ENCODE peak calls at places on chromosome 21, in nine cellular contexts. One of them, this sample, is unnamed. For H3K4me1 and H3K9me3, the result is how much of the 10 kb centered on the place peaks cover.

GRCh38 chr21:44510508-44511218 is 29.3 kb downstream of the KRTAP10-1 start:
- DNase-seq in heart left ventricle: peak
- DNase-seq in upper lobe of right lung: peak
- DNase-seq in left ventricle myocardium inferior: peak
- DNase-seq in colonic mucosa: peak
- DNase-seq in endothelial cell of umbilical vein: peak
- DNase-seq in mucosa of descending colon: peak
- DNase-seq in sigmoid colon: no peak
- DNase-seq in aorta: peak
- DNase-seq in this sample: peak

GRCh38 chr21:29372063-29372802 is 73.5 kb downstream of the BACH1 start:
- DNase-seq in left ventricle myocardium inferior: no peak
- DNase-seq in colonic mucosa: peak
- DNase-seq in upper lobe of right lung: no peak
- DNase-seq in mucosa of descending colon: no peak
- DNase-seq in heart left ventricle: no peak
- DNase-seq in sigmoid colon: peak
- DNase-seq in endothelial cell of umbilical vein: peak
- DNase-seq in aorta: no peak
- DNase-seq in this sample: no peak

GRCh38 chr21:42769183-42769819 is 110.0 kb downstream of the WDR4 start:
- DNase-seq in colonic mucosa: no peak
- DNase-seq in endothelial cell of umbilical vein: no peak
- DNase-seq in aorta: no peak
- DNase-seq in mucosa of descending colon: no peak
- DNase-seq in left ventricle myocardium inferior: no peak
- DNase-seq in heart left ventricle: no peak
- DNase-seq in sigmoid colon: no peak
- DNase-seq in upper lobe of right lung: no peak
- DNase-seq in this sample: no peak

GRCh38 chr21:38314534-38314933 is 57.7 kb downstream of the KCNJ15 start:
- DNase-seq in aorta: no peak
- DNase-seq in sigmoid colon: no peak
- DNase-seq in left ventricle myocardium inferior: no peak
- DNase-seq in colonic mucosa: no peak
- DNase-seq in mucosa of descending colon: no peak
- DNase-seq in upper lobe of right lung: no peak
- DNase-seq in endothelial cell of umbilical vein: no peak
- DNase-seq in heart left ventricle: no peak
- DNase-seq in this sample: no peak

GRCh38 chr21:26267389-26267788 is 96.8 kb upstream of the APP start:
- DNase-seq in sigmoid colon: no peak
- DNase-seq in colonic mucosa: no peak
- DNase-seq in endothelial cell of umbilical vein: no peak
- DNase-seq in left ventricle myocardium inferior: no peak
- DNase-seq in heart left ventricle: no peak
- DNase-seq in upper lobe of right lung: no peak
- DNase-seq in mucosa of descending colon: no peak
- DNase-seq in aorta: no peak
- DNase-seq in this sample: no peak

GRCh38 chr21:42429856-42430255 is 26.2 kb downstream of the UBASH3A start:
- DNase-seq in left ventricle myocardium inferior: no peak
- DNase-seq in colonic mucosa: no peak
- DNase-seq in endothelial cell of umbilical vein: no peak
- DNase-seq in heart left ventricle: no peak
- DNase-seq in upper lobe of right lung: no peak
- DNase-seq in sigmoid colon: no peak
- DNase-seq in aorta: no peak
- DNase-seq in mucosa of descending colon: no peak
- DNase-seq in this sample: no peak

GRCh38 chr21:42338730-42339715 is 11.8 kb downstream of the TFF2 start:
- DNase-seq in heart left ventricle: no peak
- DNase-seq in colonic mucosa: peak
- DNase-seq in aorta: no peak
- DNase-seq in endothelial cell of umbilical vein: no peak
- DNase-seq in sigmoid colon: peak
- DNase-seq in upper lobe of right lung: no peak
- DNase-seq in left ventricle myocardium inferior: no peak
- DNase-seq in mucosa of descending colon: no peak
- DNase-seq in this sample: peak

GRCh38 chr21:17527711-17528110 is 14.9 kb downstream of the CXADR start:
- DNase-seq in aorta: no peak
- DNase-seq in left ventricle myocardium inferior: no peak
- DNase-seq in sigmoid colon: no peak
- DNase-seq in mucosa of descending colon: no peak
- DNase-seq in colonic mucosa: no peak
- DNase-seq in heart left ventricle: no peak
- DNase-seq in upper lobe of right lung: no peak
- DNase-seq in endothelial cell of umbilical vein: no peak
- DNase-seq in this sample: no peak

GRCh38 chr21:42980959-42981523 is 6.7 kb downstream of the PKNOX1 start:
- DNase-seq in upper lobe of right lung: no peak
- DNase-seq in mucosa of descending colon: no peak
- DNase-seq in sigmoid colon: no peak
- DNase-seq in endothelial cell of umbilical vein: no peak
- DNase-seq in heart left ventricle: no peak
- DNase-seq in colonic mucosa: no peak
- DNase-seq in aorta: no peak
- DNase-seq in left ventricle myocardium inferior: no peak
- DNase-seq in this sample: peak

GRCh38 chr21:41639336-41639735 is 127.5 kb downstream of the RIPK4 start:
- DNase-seq in aorta: no peak
- DNase-seq in sigmoid colon: no peak
- DNase-seq in colonic mucosa: no peak
- DNase-seq in heart left ventricle: no peak
- DNase-seq in left ventricle myocardium inferior: no peak
- DNase-seq in mucosa of descending colon: no peak
- DNase-seq in upper lobe of right lung: peak
- DNase-seq in endothelial cell of umbilical vein: no peak
- DNase-seq in this sample: no peak

GRCh38 chr21:43034098-43034497 is 41.5 kb downstream of the CBS start:
- DNase-seq in endothelial cell of umbilical vein: peak
- DNase-seq in mucosa of descending colon: no peak
- DNase-seq in left ventricle myocardium inferior: no peak
- DNase-seq in upper lobe of right lung: no peak
- DNase-seq in sigmoid colon: no peak
- DNase-seq in heart left ventricle: no peak
- DNase-seq in colonic mucosa: no peak
- DNase-seq in aorta: no peak
- DNase-seq in this sample: no peak

GRCh38 chr21:27569831-27570230 is 602.9 kb upstream of the ADAMTS5 start:
- DNase-seq in aorta: no peak
- DNase-seq in colonic mucosa: no peak
- DNase-seq in mucosa of descending colon: no peak
- DNase-seq in endothelial cell of umbilical vein: peak
- DNase-seq in sigmoid colon: no peak
- DNase-seq in left ventricle myocardium inferior: no peak
- DNase-seq in upper lobe of right lung: no peak
- DNase-seq in heart left ventricle: no peak
- DNase-seq in this sample: no peak
- H3K4me1 ChIP-seq in aorta: under half
- H3K4me1 ChIP-seq in colonic mucosa: under half
- H3K4me1 ChIP-seq in mucosa of descending colon: under half
- H3K4me1 ChIP-seq in endothelial cell of umbilical vein: under half
- H3K4me1 ChIP-seq in sigmoid colon: under half
- H3K4me1 ChIP-seq in left ventricle myocardium inferior: under half
- H3K4me1 ChIP-seq in upper lobe of right lung: under half
- H3K4me1 ChIP-seq in heart left ventricle: under half
- H3K4me1 ChIP-seq in this sample: under half

GRCh38 chr21:24552491-24552890 is 1054.8 kb downstream of the MRPL39 start:
- DNase-seq in left ventricle myocardium inferior: no peak
- DNase-seq in upper lobe of right lung: no peak
- DNase-seq in heart left ventricle: no peak
- DNase-seq in sigmoid colon: no peak
- DNase-seq in aorta: no peak
- DNase-seq in colonic mucosa: no peak
- DNase-seq in mucosa of descending colon: no peak
- DNase-seq in endothelial cell of umbilical vein: no peak
- DNase-seq in this sample: no peak
- H3K9me3 ChIP-seq in left ventricle myocardium inferior: under half
- H3K9me3 ChIP-seq in upper lobe of right lung: under half
- H3K9me3 ChIP-seq in heart left ventricle: under half
- H3K9me3 ChIP-seq in sigmoid colon: under half
- H3K9me3 ChIP-seq in aorta: under half
- H3K9me3 ChIP-seq in colonic mucosa: under half
- H3K9me3 ChIP-seq in mucosa of descending colon: half or more
- H3K9me3 ChIP-seq in endothelial cell of umbilical vein: under half
- H3K9me3 ChIP-seq in this sample: under half

DNA sequence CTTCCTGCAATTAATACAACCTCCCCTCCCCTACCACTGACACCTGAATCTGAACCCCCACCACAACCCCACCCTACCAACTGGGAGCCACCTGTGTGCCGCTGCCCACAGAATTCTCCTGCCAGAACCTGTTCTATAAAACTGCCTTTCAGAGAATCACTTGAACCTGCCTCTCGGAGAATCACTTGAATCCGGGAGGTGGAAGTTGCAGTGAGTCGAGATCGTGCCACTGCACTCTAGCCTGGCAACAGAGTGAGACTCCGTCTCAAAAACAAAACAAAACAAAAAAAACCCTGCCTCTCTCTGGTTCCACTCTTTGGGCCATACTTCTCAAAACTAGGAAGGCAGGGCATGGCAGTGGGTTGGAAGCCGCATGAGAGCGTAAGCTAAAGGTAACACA is 5.7 kb downstream of the URB1 start:
- DNase-seq in colonic mucosa: no peak
- DNase-seq in heart left ventricle: no peak
- DNase-seq in upper lobe of right lung: no peak
- DNase-seq in mucosa of descending colon: no peak
- DNase-seq in sigmoid colon: no peak
- DNase-seq in left ventricle myocardium inferior: no peak
- DNase-seq in aorta: no peak
- DNase-seq in endothelial cell of umbilical vein: no peak
- DNase-seq in this sample: no peak
- H3K4me1 ChIP-seq in colonic mucosa: under half
- H3K4me1 ChIP-seq in heart left ventricle: under half
- H3K4me1 ChIP-seq in upper lobe of right lung: under half
- H3K4me1 ChIP-seq in mucosa of descending colon: under half
- H3K4me1 ChIP-seq in sigmoid colon: under half
- H3K4me1 ChIP-seq in left ventricle myocardium inferior: half or more
- H3K4me1 ChIP-seq in aorta: under half
- H3K4me1 ChIP-seq in endothelial cell of umbilical vein: under half
- H3K4me1 ChIP-seq in this sample: under half

GRCh38 chr21:9750341-9751086 is 770.9 kb upstream of the TPTE start:
- DNase-seq in sigmoid colon: peak
- DNase-seq in heart left ventricle: no peak
- DNase-seq in colonic mucosa: no peak
- DNase-seq in left ventricle myocardium inferior: no peak
- DNase-seq in upper lobe of right lung: no peak
- DNase-seq in mucosa of descending colon: no peak
- DNase-seq in aorta: no peak
- DNase-seq in endothelial cell of umbilical vein: no peak
- DNase-seq in this sample: no peak
- H3K9me3 ChIP-seq in sigmoid colon: under half
- H3K9me3 ChIP-seq in heart left ventricle: under half
- H3K9me3 ChIP-seq in colonic mucosa: under half
- H3K9me3 ChIP-seq in left ventricle myocardium inferior: under half
- H3K9me3 ChIP-seq in upper lobe of right lung: under half
- H3K9me3 ChIP-seq in mucosa of descending colon: half or more
- H3K9me3 ChIP-seq in aorta: under half
- H3K9me3 ChIP-seq in endothelial cell of umbilical vein: under half
- H3K9me3 ChIP-seq in this sample: under half

GRCh38 chr21:46114963-46115362 is 17.1 kb downstream of the COL6A2 start:
- DNase-seq in aorta: peak
- DNase-seq in left ventricle myocardium inferior: peak
- DNase-seq in heart left ventricle: no peak
- DNase-seq in upper lobe of right lung: no peak
- DNase-seq in mucosa of descending colon: peak
- DNase-seq in sigmoid colon: peak
- DNase-seq in endothelial cell of umbilical vein: no peak
- DNase-seq in colonic mucosa: no peak
- DNase-seq in this sample: peak
- H3K4me1 ChIP-seq in aorta: under half
- H3K4me1 ChIP-seq in left ventricle myocardium inferior: under half
- H3K4me1 ChIP-seq in heart left ventricle: under half
- H3K4me1 ChIP-seq in upper lobe of right lung: under half
- H3K4me1 ChIP-seq in mucosa of descending colon: under half
- H3K4me1 ChIP-seq in sigmoid colon: under half
- H3K4me1 ChIP-seq in endothelial cell of umbilical vein: under half
- H3K4me1 ChIP-seq in colonic mucosa: under half
- H3K4me1 ChIP-seq in this sample: under half

GRCh38 chr21:45630066-45630694 is 13.3 kb upstream of the PCBP3 start:
- DNase-seq in endothelial cell of umbilical vein: no peak
- DNase-seq in heart left ventricle: no peak
- DNase-seq in upper lobe of right lung: no peak
- DNase-seq in left ventricle myocardium inferior: no peak
- DNase-seq in colonic mucosa: peak
- DNase-seq in sigmoid colon: no peak
- DNase-seq in aorta: no peak
- DNase-seq in mucosa of descending colon: no peak
- DNase-seq in this sample: no peak
- H3K9me3 ChIP-seq in endothelial cell of umbilical vein: under half
- H3K9me3 ChIP-seq in heart left ventricle: under half
- H3K9me3 ChIP-seq in upper lobe of right lung: under half
- H3K9me3 ChIP-seq in left ventricle myocardium inferior: under half
- H3K9me3 ChIP-seq in colonic mucosa: under half
- H3K9me3 ChIP-seq in sigmoid colon: under half
- H3K9me3 ChIP-seq in aorta: under half
- H3K9me3 ChIP-seq in mucosa of descending colon: under half
- H3K9me3 ChIP-seq in this sample: under half

GRCh38 chr21:15057290-15057689 is 7.5 kb downstream of the NRIP1 start:
- DNase-seq in mucosa of descending colon: peak
- DNase-seq in upper lobe of right lung: no peak
- DNase-seq in heart left ventricle: no peak
- DNase-seq in left ventricle myocardium inferior: no peak
- DNase-seq in endothelial cell of umbilical vein: no peak
- DNase-seq in aorta: no peak
- DNase-seq in colonic mucosa: peak
- DNase-seq in sigmoid colon: no peak
- DNase-seq in this sample: no peak
- H3K4me1 ChIP-seq in mucosa of descending colon: half or more
- H3K4me1 ChIP-seq in upper lobe of right lung: under half
- H3K4me1 ChIP-seq in heart left ventricle: half or more
- H3K4me1 ChIP-seq in left ventricle myocardium inferior: half or more
- H3K4me1 ChIP-seq in endothelial cell of umbilical vein: under half
- H3K4me1 ChIP-seq in aorta: under half
- H3K4me1 ChIP-seq in colonic mucosa: under half
- H3K4me1 ChIP-seq in sigmoid colon: half or more
- H3K4me1 ChIP-seq in this sample: under half

GRCh38 chr21:15761508-15762100 is 31.8 kb downstream of the USP25 start:
- DNase-seq in aorta: no peak
- DNase-seq in left ventricle myocardium inferior: no peak
- DNase-seq in sigmoid colon: no peak
- DNase-seq in heart left ventricle: no peak
- DNase-seq in upper lobe of right lung: no peak
- DNase-seq in endothelial cell of umbilical vein: no peak
- DNase-seq in colonic mucosa: peak
- DNase-seq in mucosa of descending colon: peak
- DNase-seq in this sample: peak
- H3K9me3 ChIP-seq in aorta: under half
- H3K9me3 ChIP-seq in left ventricle myocardium inferior: under half
- H3K9me3 ChIP-seq in sigmoid colon: under half
- H3K9me3 ChIP-seq in heart left ventricle: under half
- H3K9me3 ChIP-seq in upper lobe of right lung: under half
- H3K9me3 ChIP-seq in endothelial cell of umbilical vein: under half
- H3K9me3 ChIP-seq in colonic mucosa: under half
- H3K9me3 ChIP-seq in mucosa of descending colon: under half
- H3K9me3 ChIP-seq in this sample: under half